ENCODE peak calls at places on chromosomes 12 and 14, in eight cellular contexts. One of them, this sample, is unnamed.

GRCh38 chr12:119695034-119695433 is 27.1 kb downstream of the PRKAB1 start:
- DNase-seq in transverse colon: no peak
- DNase-seq in body of pancreas: no peak
- DNase-seq in K562: peak; percentile 34
- DNase-seq in tibial nerve: no peak
- DNase-seq in H1: no peak
- DNase-seq in A549: peak; percentile 21
- DNase-seq in HepG2: peak; percentile 23
- DNase-seq in this sample: no peak

GRCh38 chr12:121085842-121086353 is 46.8 kb upstream of the P2RX7 start:
- DNase-seq in transverse colon: no peak
- DNase-seq in body of pancreas: no peak
- DNase-seq in K562: no peak
- DNase-seq in tibial nerve: no peak
- DNase-seq in H1: no peak
- DNase-seq in A549: no peak
- DNase-seq in HepG2: peak; percentile 30
- DNase-seq in this sample: no peak

GRCh38 chr14:73784988-73785313 is 66.7 kb upstream of the PTGR2 start:
- DNase-seq in transverse colon: no peak
- DNase-seq in body of pancreas: no peak
- DNase-seq in K562: no peak
- DNase-seq in tibial nerve: no peak
- DNase-seq in H1: no peak
- DNase-seq in A549: no peak
- DNase-seq in HepG2: no peak
- DNase-seq in this sample: no peak

GRCh38 chr14:36268957-36269734 is 51.3 kb downstream of the MBIP start:
- DNase-seq in transverse colon: no peak
- DNase-seq in body of pancreas: no peak
- DNase-seq in K562: no peak
- DNase-seq in tibial nerve: no peak
- DNase-seq in H1: no peak
- DNase-seq in A549: no peak
- DNase-seq in HepG2: no peak
- DNase-seq in this sample: no peak

GRCh38 chr12:59119676-59120075 is 199.4 kb upstream of the LRIG3 start:
- DNase-seq in transverse colon: no peak
- DNase-seq in body of pancreas: no peak
- DNase-seq in K562: no peak
- DNase-seq in tibial nerve: no peak
- DNase-seq in H1: no peak
- DNase-seq in A549: no peak
- DNase-seq in HepG2: no peak
- DNase-seq in this sample: no peak

GRCh38 chr12:90958995-90959394 is 4.0 kb upstream of the CCER1 start:
- DNase-seq in transverse colon: no peak
- DNase-seq in body of pancreas: no peak
- DNase-seq in K562: no peak
- DNase-seq in tibial nerve: no peak
- DNase-seq in H1: no peak
- DNase-seq in A549: no peak
- DNase-seq in HepG2: no peak
- DNase-seq in this sample: no peak

GRCh38 chr12:82687020-82687951 is 580 bp downstream of the TMTC2 start:
- DNase-seq in transverse colon: peak; percentile 80
- DNase-seq in body of pancreas: peak; percentile 82
- DNase-seq in K562: no peak
- DNase-seq in tibial nerve: no peak
- DNase-seq in H1: no peak
- DNase-seq in A549: peak; percentile 50
- DNase-seq in HepG2: no peak
- DNase-seq in this sample: peak; percentile 65

GRCh38 chr12:115638753-115639666 is 638.5 kb downstream of the MED13L start:
- DNase-seq in transverse colon: peak; percentile 15
- DNase-seq in body of pancreas: no peak
- DNase-seq in K562: no peak
- DNase-seq in tibial nerve: no peak
- DNase-seq in H1: no peak
- DNase-seq in A549: no peak
- DNase-seq in HepG2: no peak
- DNase-seq in this sample: no peak

GRCh38 chr12:34016361-34016760 is 5.9 kb upstream of the ALG10 start:
- DNase-seq in transverse colon: no peak
- DNase-seq in body of pancreas: no peak
- DNase-seq in K562: no peak
- DNase-seq in tibial nerve: no peak
- DNase-seq in H1: no peak
- DNase-seq in A549: no peak
- DNase-seq in HepG2: no peak
- DNase-seq in this sample: no peak

GRCh38 chr12:98211914-98212695 is 303.3 kb upstream of the TMPO start:
- DNase-seq in transverse colon: no peak
- DNase-seq in body of pancreas: no peak
- DNase-seq in K562: no peak
- DNase-seq in tibial nerve: no peak
- DNase-seq in H1: no peak
- DNase-seq in A549: no peak
- DNase-seq in HepG2: no peak
- DNase-seq in this sample: no peak

GRCh38 chr12:56188786-56189335 is 422 bp downstream of the SMARCC2 start:
- DNase-seq in transverse colon: no peak
- DNase-seq in body of pancreas: no peak
- DNase-seq in K562: peak; percentile 61
- DNase-seq in tibial nerve: no peak
- DNase-seq in H1: no peak
- DNase-seq in A549: peak; percentile 36
- DNase-seq in HepG2: no peak
- DNase-seq in this sample: no peak

DNA sequence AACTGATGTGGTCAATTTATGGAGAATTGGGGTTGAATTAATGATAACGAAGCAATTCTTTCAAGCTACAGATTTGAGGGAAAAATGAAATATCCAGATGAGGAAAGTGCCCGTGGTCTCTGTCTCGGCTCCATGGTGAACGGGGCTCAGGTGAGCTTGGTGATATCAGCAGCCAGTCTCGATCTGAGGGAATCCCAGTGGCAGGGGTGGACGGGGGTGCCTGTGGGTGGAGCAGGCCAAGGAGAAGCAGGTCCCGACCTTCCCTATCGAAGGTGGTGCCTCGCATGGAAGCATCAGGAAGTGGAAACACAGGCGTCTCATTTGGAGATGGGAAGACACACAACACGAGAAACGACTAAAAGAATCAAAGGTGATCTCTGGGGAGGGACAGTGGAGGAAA is 354.4 kb upstream of the SFSWAP start:
- DNase-seq in transverse colon: no peak
- DNase-seq in body of pancreas: no peak
- DNase-seq in K562: no peak
- DNase-seq in tibial nerve: no peak
- DNase-seq in H1: no peak
- DNase-seq in A549: no peak
- DNase-seq in HepG2: no peak
- DNase-seq in this sample: peak; percentile 68
- TF ChIP-seq POLR2A in transverse colon: no peak
- TF ChIP-seq POLR2A in body of pancreas: no peak
- TF ChIP-seq POLR2A in K562: no peak
- TF ChIP-seq POLR2A in tibial nerve: no peak
- TF ChIP-seq POLR2A in H1: no peak
- TF ChIP-seq POLR2A in A549: no peak
- TF ChIP-seq POLR2A in HepG2: no peak
- TF ChIP-seq POLR2A in this sample: no peak

GRCh38 chr12:3313655-3314305 is 177.2 kb upstream of the PRMT8 start:
- DNase-seq in transverse colon: no peak
- DNase-seq in body of pancreas: no peak
- DNase-seq in K562: peak; percentile 22
- DNase-seq in tibial nerve: no peak
- DNase-seq in H1: no peak
- DNase-seq in A549: peak; percentile 52
- DNase-seq in HepG2: peak; percentile 40
- DNase-seq in this sample: no peak
- TF ChIP-seq CTCF in transverse colon: no peak
- TF ChIP-seq CTCF in body of pancreas: peak; percentile 10
- TF ChIP-seq CTCF in K562: peak; percentile 4
- TF ChIP-seq CTCF in tibial nerve: peak; percentile 18
- TF ChIP-seq CTCF in H1: peak; percentile 86
- TF ChIP-seq CTCF in A549: peak; percentile 35
- TF ChIP-seq CTCF in HepG2: peak; percentile 65
- TF ChIP-seq CTCF in this sample: no peak

DNA sequence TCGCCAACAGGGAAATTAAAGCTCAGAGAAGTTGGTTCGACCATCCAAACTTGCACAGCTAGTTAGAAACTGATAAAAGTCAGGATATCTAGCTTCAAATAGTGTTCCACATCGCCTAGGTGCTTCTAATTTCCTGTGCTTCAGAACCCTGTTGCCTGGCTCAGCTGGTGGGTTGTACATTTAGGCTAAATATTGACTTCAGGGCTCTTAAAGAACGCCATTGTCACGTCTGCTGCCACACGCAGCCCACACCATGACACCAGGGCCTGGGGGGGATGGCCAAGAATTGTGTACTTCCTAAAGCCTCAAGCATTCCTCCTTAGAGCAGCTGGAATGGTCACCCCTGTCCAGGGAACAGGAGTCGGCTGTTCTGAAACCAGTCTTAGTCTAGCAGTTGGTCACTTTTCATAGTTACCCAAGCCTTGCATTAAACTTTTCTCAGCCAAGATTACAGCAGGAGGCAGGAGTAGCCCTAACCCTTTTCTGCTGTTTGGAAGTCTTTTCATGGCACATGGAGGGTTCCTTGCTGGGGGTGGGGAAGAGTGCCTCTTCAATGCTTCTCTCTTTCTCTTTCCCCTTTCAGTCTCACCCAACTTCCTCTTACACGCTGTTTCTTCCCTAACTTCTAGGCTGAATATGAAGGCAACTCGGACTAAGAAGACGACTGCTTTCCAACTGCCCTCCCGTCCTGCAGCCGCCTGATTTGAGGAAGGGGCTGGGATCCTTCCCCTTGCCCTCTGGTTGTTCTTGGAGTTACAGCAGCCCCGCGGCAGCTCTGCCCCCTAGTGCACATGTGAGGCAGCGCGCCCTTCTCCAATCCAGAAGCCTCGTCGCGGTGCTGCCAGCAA is 17.1 kb downstream of the FOS start:
- DNase-seq in transverse colon: peak; percentile 89
- DNase-seq in body of pancreas: peak; percentile 86
- DNase-seq in K562: peak; percentile 70
- DNase-seq in tibial nerve: peak; percentile 94
- DNase-seq in H1: no peak
- DNase-seq in A549: peak; percentile 81
- DNase-seq in HepG2: no peak
- DNase-seq in this sample: peak; percentile 94
- H3K4me1 ChIP-seq in transverse colon: peaks cover 25% of the 10 kb centered on the region
- H3K4me1 ChIP-seq in body of pancreas: peaks cover 28% of the 10 kb centered on the region
- H3K4me1 ChIP-seq in K562: peaks cover 35% of the 10 kb centered on the region
- H3K4me1 ChIP-seq in tibial nerve: peaks cover 59% of the 10 kb centered on the region
- H3K4me1 ChIP-seq in H1: peaks cover 12% of the 10 kb centered on the region
- H3K4me1 ChIP-seq in A549: peaks cover 26% of the 10 kb centered on the region
- H3K4me1 ChIP-seq in HepG2: peaks cover 63% of the 10 kb centered on the region
- H3K4me1 ChIP-seq in this sample: peaks cover 61% of the 10 kb centered on the region

GRCh38 chr12:2890388-2891239 is at the start of gene TULP3:
- DNase-seq in transverse colon: peak; percentile 99
- DNase-seq in body of pancreas: peak; percentile 99
- DNase-seq in K562: peak; percentile 97
- DNase-seq in tibial nerve: peak; percentile 98
- DNase-seq in H1: peak; percentile 78
- DNase-seq in A549: peak; percentile 96
- DNase-seq in HepG2: peak; percentile 95
- DNase-seq in this sample: peak; percentile 100
- TF ChIP-seq POLR2A in transverse colon: peak; percentile 79
- TF ChIP-seq POLR2A in body of pancreas: peak; percentile 85
- TF ChIP-seq POLR2A in K562: peak; percentile 71
- TF ChIP-seq POLR2A in tibial nerve: peak; percentile 81
- TF ChIP-seq POLR2A in H1: no peak
- TF ChIP-seq POLR2A in A549: peak; percentile 75
- TF ChIP-seq POLR2A in HepG2: peak; percentile 65
- TF ChIP-seq POLR2A in this sample: peak; percentile 83

GRCh38 chr14:61739133-61739532 is 23.1 kb upstream of the SNAPC1 start:
- DNase-seq in transverse colon: no peak
- DNase-seq in body of pancreas: no peak
- DNase-seq in K562: no peak
- DNase-seq in tibial nerve: no peak
- DNase-seq in H1: no peak
- DNase-seq in A549: no peak
- DNase-seq in HepG2: no peak
- DNase-seq in this sample: no peak

GRCh38 chr14:61736751-61737150 is 25.5 kb upstream of the SNAPC1 start:
- DNase-seq in transverse colon: no peak
- DNase-seq in body of pancreas: no peak
- DNase-seq in K562: no peak
- DNase-seq in tibial nerve: no peak
- DNase-seq in H1: no peak
- DNase-seq in A549: no peak
- DNase-seq in HepG2: no peak
- DNase-seq in this sample: no peak

GRCh38 chr14:61730756-61731373 is 31.4 kb upstream of the SNAPC1 start:
- DNase-seq in transverse colon: no peak
- DNase-seq in body of pancreas: no peak
- DNase-seq in K562: no peak
- DNase-seq in tibial nerve: peak; percentile 31
- DNase-seq in H1: no peak
- DNase-seq in A549: no peak
- DNase-seq in HepG2: no peak
- DNase-seq in this sample: no peak

GRCh38 chr14:61737913-61738312 is 24.3 kb upstream of the SNAPC1 start:
- DNase-seq in transverse colon: no peak
- DNase-seq in body of pancreas: no peak
- DNase-seq in K562: no peak
- DNase-seq in tibial nerve: no peak
- DNase-seq in H1: no peak
- DNase-seq in A549: no peak
- DNase-seq in HepG2: no peak
- DNase-seq in this sample: no peak

GRCh38 chr14:61733972-61734371 is 28.2 kb upstream of the SNAPC1 start:
- DNase-seq in transverse colon: no peak
- DNase-seq in body of pancreas: no peak
- DNase-seq in K562: no peak
- DNase-seq in tibial nerve: no peak
- DNase-seq in H1: no peak
- DNase-seq in A549: no peak
- DNase-seq in HepG2: no peak
- DNase-seq in this sample: no peak
- TF ChIP-seq CTCF in transverse colon: no peak
- TF ChIP-seq CTCF in body of pancreas: no peak
- TF ChIP-seq CTCF in K562: no peak
- TF ChIP-seq CTCF in tibial nerve: no peak
- TF ChIP-seq CTCF in H1: no peak
- TF ChIP-seq CTCF in A549: no peak
- TF ChIP-seq CTCF in HepG2: no peak
- TF ChIP-seq CTCF in this sample: no peak

This sample was measured in suprapubic skin.